ENCODE peak calls at places on chromosomes 12 and 14, in ten cellular contexts. M is activated CD4-positive, alpha-beta T cell treated with anti-CD3 and anti-CD28 coated beads for 48 hours; Q is neural crest cell; U is BE2C; Y is AG09309; W is ELF-1; X is hypothalamus; P is heart left ventricle; V is non-pigmented ciliary epithelial cell; L is HS-5. T is an unnamed sample.

GRCh38 chr12:127640181-127640886 is 626.6 kb upstream of the TMEM132C start:
- DNase-seq in Q (no peak), M (no peak), W (peak; percentile 5), L (no peak), P (no peak), Y (peak; percentile 76), V (no peak), X (no peak), U (no peak), T (no peak)

GRCh38 chr14:34699873-34700621 is 14.3 kb downstream of the CFL2 start:
- DNase-seq in P (no peak), M (no peak), U (no peak), Y (peak; percentile 78), W (no peak), X (no peak), V (no peak), Q (no peak), L (peak; percentile 95), T (no peak)

GRCh38 chr12:101570022-101570421 is 24.7 kb upstream of the MYBPC1 start:
- DNase-seq in W (no peak), U (no peak), V (peak; percentile 63), X (no peak), Q (no peak), L (peak; percentile 34), P (no peak), Y (peak; percentile 17), M (no peak), T (no peak)

GRCh38 chr12:3317841-3318501 is 173.0 kb upstream of the PRMT8 start:
- DNase-seq in Q (no peak), U (no peak), M (no peak), Y (no peak), X (no peak), P (no peak), W (no peak), L (no peak), V (no peak), T (no peak)

GRCh38 chr14:95254356-95254755 is 65.4 kb downstream of the CLMN start:
- DNase-seq in U (no peak), M (no peak), V (no peak), Y (no peak), L (no peak), X (no peak), Q (no peak), P (no peak), W (no peak), T (no peak)

GRCh38 chr12:67747869-67748760 is 99.6 kb downstream of the DYRK2 start:
- DNase-seq in Q (no peak), U (no peak), W (no peak), Y (no peak), P (peak; percentile 59), V (no peak), L (peak; percentile 58), M (no peak), X (no peak), T (peak; percentile 12)

GRCh38 chr14:37403656-37404055 is 191.4 kb downstream of the FOXA1 start:
- DNase-seq in Y (no peak), X (no peak), Q (no peak), U (no peak), V (no peak), W (no peak), L (no peak), P (no peak), M (no peak), T (no peak)

GRCh38 chr12:39235990-39236767 is 206.7 kb downstream of the KIF21A start:
- DNase-seq in W (no peak), P (no peak), Q (no peak), X (no peak), L (peak; percentile 31), Y (no peak), M (no peak), U (no peak), V (peak; percentile 34), T (no peak)

GRCh38 chr14:103188691-103189480 is 65.6 kb downstream of the TNFAIP2 start:
- DNase-seq in L (no peak), U (no peak), M (peak; percentile 32), Y (no peak), W (no peak), Q (peak; percentile 18), V (no peak), X (no peak), P (peak; percentile 39), T (no peak)

GRCh38 chr12:122835693-122836026 is 403 bp downstream of the HIP1R start:
- DNase-seq in Y (no peak), V (no peak), M (peak; percentile 29), P (no peak), X (no peak), Q (no peak), L (no peak), W (no peak), U (no peak), T (no peak)